ENCODE peak calls at places on chromosomes 1 and 21, in four cellular contexts. R is HCT116, O is endothelial cell of umbilical vein, G is A549. Y is an unnamed sample.
A peak's percentile ranks its signal among the peaks of the same experiment; 100 is the strongest.

GRCh38 chr1:20080441-20081330 is 10.7 kb downstream of the PLA2G5 start:
- DNase-seq in R (no peak), O (peak; percentile 30), G (no peak), Y (peak; percentile 51)

GRCh38 chr1:101797722-101798121 is 199.0 kb downstream of the OLFM3 start:
- DNase-seq in R (no peak), O (no peak), G (no peak), Y (no peak)

GRCh38 chr21:41615613-41616012 is 107.7 kb upstream of the TMPRSS2 start:
- DNase-seq in R (no peak), O (no peak), G (no peak), Y (no peak)

GRCh38 chr1:150789396-150789795 is 18.7 kb downstream of the CTSK start:
- DNase-seq in R (no peak), O (no peak), G (no peak), Y (no peak)

GRCh38 chr1:74506311-74506710 is 6.1 kb downstream of the LRRC53 start:
- DNase-seq in R (no peak), O (no peak), G (no peak), Y (no peak)

GRCh38 chr21:21175798-21176334 is 177.7 kb downstream of the NCAM2 start:
- DNase-seq in R (no peak), O (no peak), G (no peak), Y (no peak)

GRCh38 chr1:23589506-23589872 is 30.2 kb upstream of the ID3 start:
- DNase-seq in R (no peak), O (no peak), G (no peak), Y (no peak)

GRCh38 chr1:235649722-235650163 is at the start of gene GNG4:
- DNase-seq in R (no peak), O (no peak), G (peak; percentile 18), Y (no peak)

GRCh38 chr1:243421784-243422183 is 165.9 kb downstream of the SDCCAG8 start:
- DNase-seq in R (no peak), O (no peak), G (peak; percentile 46), Y (peak; percentile 78)

GRCh38 chr1:215405211-215405610 is 161.9 kb upstream of the KCTD3 start:
- DNase-seq in R (no peak), O (peak; percentile 87), G (no peak), Y (no peak)

GRCh38 chr1:8370928-8371327 is 53.0 kb downstream of the SLC45A1 start:
- DNase-seq in R (no peak), O (no peak), G (no peak), Y (no peak)

GRCh38 chr1:180921891-180922636 is 9.4 kb downstream of the KIAA1614 start:
- DNase-seq in R (no peak), O (no peak), G (no peak), Y (no peak)

GRCh38 chr1:180923887-180924286 is 11.2 kb downstream of the KIAA1614 start:
- DNase-seq in R (no peak), O (no peak), G (no peak), Y (no peak)

GRCh38 chr1:180922637-180923023 is 9.9 kb downstream of the KIAA1614 start:
- DNase-seq in R (no peak), O (no peak), G (no peak), Y (no peak)

GRCh38 chr1:180924939-180925338 is 12.2 kb downstream of the KIAA1614 start:
- DNase-seq in R (no peak), O (no peak), G (no peak), Y (no peak)

DNA sequence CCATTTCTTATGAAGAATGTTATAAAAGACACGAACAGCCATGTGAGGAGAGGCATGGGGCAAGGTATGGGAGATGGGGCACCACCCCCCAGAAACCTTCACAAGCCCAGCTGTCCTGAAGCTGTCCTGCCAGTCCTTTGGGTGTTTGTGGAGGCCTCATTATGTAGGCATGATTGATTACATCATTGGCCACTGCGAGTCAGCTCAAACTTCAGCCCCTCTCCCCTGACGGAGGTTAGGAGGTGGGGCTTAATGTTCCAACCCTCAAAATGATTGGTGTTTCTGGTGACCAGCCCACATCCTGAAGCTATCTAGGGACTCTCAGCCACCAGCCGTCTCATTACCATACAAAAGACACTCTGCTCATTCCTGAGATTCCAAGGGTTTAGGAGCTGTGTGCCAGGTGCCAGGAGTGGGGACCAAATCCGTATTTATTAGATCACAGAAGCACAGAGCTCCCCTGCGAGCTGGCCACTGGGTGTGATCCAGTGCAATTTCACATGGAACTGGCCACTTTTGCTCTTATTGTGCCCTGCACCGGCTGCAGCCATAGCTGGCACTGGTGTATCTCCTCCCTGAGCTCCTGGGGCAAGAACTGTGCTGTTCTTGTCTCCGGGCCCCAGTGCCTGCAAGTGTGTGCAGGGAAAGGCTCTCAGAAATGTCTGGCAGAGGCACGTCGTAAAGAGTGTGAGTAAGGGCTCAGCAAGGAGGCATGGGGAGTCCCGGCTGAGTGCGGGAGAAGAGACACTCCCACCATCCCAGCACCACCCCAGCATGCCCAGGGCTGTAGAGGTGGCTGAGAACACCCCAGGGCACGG is 10.5 kb downstream of the KIAA1614 start:
- DNase-seq in R (no peak), O (no peak), G (no peak), Y (peak; percentile 66)
- TF ChIP-seq MAX in R (no peak), O (no peak), G (no peak), Y (no peak)

GRCh38 chr1:108852141-108852540 is 4.8 kb downstream of the AKNAD1 start:
- DNase-seq in R (no peak), O (no peak), G (no peak), Y (peak; percentile 46)

GRCh38 chr1:108847464-108847863 is 9.4 kb downstream of the AKNAD1 start:
- DNase-seq in R (no peak), O (no peak), G (no peak), Y (no peak)

GRCh38 chr1:108845991-108846390 is 10.9 kb downstream of the AKNAD1 start:
- DNase-seq in R (no peak), O (no peak), G (no peak), Y (no peak)

GRCh38 chr1:108851567-108851966 is 5.3 kb downstream of the AKNAD1 start:
- DNase-seq in R (no peak), O (no peak), G (no peak), Y (peak; percentile 37)

GRCh38 chr1:108848802-108849201 is 8.1 kb downstream of the AKNAD1 start:
- DNase-seq in R (no peak), O (no peak), G (no peak), Y (peak; percentile 75)
- H3K4me3 ChIP-seq in R (no peak overlapping the region), O (no peak overlapping the region), G (no peak overlapping the region), Y (no peak overlapping the region)

DNA sequence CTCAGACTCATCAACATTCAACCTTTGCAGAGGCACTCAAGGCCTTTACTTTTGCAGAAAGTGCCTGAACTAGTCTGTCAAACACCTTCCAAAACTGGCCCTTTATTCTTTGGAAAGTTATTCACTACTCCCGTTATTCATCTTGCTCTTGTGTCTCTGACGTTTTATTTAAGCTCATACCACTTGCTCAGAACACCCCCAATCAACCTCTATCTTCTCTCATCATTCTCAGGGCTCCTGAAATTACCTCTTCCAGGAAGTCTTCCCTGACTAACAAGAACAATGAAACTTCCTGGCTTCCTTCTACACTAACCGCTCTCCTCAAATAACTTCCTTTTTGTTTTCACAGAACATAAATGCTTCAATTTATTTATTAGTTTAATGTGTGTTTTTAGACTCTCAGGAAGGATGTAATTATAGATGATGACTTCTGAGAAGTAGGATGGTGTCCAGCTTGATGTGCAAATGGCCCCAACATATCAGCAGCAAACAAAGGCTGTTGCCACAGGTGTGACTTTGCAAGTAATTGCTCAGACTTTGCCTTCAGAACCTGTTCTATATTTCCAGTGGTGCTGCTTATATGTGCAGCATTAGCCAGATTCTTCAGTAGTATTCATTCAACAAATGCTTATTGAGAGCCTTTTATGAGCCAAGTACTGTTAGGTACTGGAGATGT is 22.8 kb upstream of the BATF3 start:
- DNase-seq in R (no peak), O (peak; percentile 32), G (no peak), Y (no peak)
- TF ChIP-seq POLR2A in R (no peak), O (no peak), G (no peak), Y (no peak)

GRCh38 chr1:5889462-5889861 is 102.8 kb downstream of the NPHP4 start:
- DNase-seq in R (no peak), O (no peak), G (no peak), Y (no peak)
- TF ChIP-seq MAX in R (no peak), O (no peak), G (no peak), Y (no peak)

GRCh38 chr1:197955486-197956394 is 38.6 kb downstream of the LHX9 start:
- DNase-seq in R (no peak), O (no peak), G (no peak), Y (no peak)
- H3K4me3 ChIP-seq in R (no peak overlapping the region), O (no peak overlapping the region), G (no peak overlapping the region), Y (no peak overlapping the region)

GRCh38 chr1:55069280-55069679 is 29.9 kb downstream of the PCSK9 start:
- DNase-seq in R (no peak), O (no peak), G (no peak), Y (no peak)
- TF ChIP-seq POLR2A in R (no peak), O (no peak), G (no peak), Y (no peak)

GRCh38 chr1:94119306-94119705 is 1.6 kb downstream of the ABCA4 start:
- DNase-seq in R (no peak), O (no peak), G (no peak), Y (no peak)
- TF ChIP-seq MAX in R (no peak), O (no peak), G (no peak), Y (no peak)

GRCh38 chr21:38352536-38353219 is 95.9 kb downstream of the KCNJ15 start:
- DNase-seq in R (peak; percentile 1), O (peak; percentile 76), G (peak; percentile 71), Y (peak; percentile 43)

GRCh38 chr21:38349111-38349746 is 92.4 kb downstream of the KCNJ15 start:
- DNase-seq in R (no peak), O (peak; percentile 36), G (no peak), Y (no peak)

GRCh38 chr21:38350681-38351080 is 93.9 kb downstream of the KCNJ15 start:
- DNase-seq in R (no peak), O (no peak), G (no peak), Y (no peak)

GRCh38 chr21:38351961-38352521 is 95.2 kb downstream of the KCNJ15 start:
- DNase-seq in R (no peak), O (peak; percentile 72), G (peak; percentile 63), Y (no peak)

GRCh38 chr21:38351176-38351959 is 94.6 kb downstream of the KCNJ15 start:
- DNase-seq in R (no peak), O (no peak), G (no peak), Y (no peak)
- H3K4me3 ChIP-seq in R (no peak overlapping the region), O (no peak overlapping the region), G (no peak overlapping the region), Y (no peak overlapping the region)

Y was measured in NB4.